ENCODE peak calls at places on chromosome 17, in six cellular contexts. H is CD4-positive, CD25-positive, alpha-beta regulatory T cell; O is NCI-H1092; A is NCI-H2081; L is stimulated activated CD8-positive, alpha-beta memory T cell treated with anti-CD3 and anti-CD28 coated beads, Interleukin-7, amount 100 ng/mL, for 24 hours; X is germinal center. W is an unnamed sample.

GRCh38 chr17:72122336-72122667 is 1.5 kb downstream of the SOX9 start:
- DNase-seq in H (no peak), O (no peak), A (no peak), L (no peak), X (no peak), W (no peak)

GRCh38 chr17:27513849-27514248 is 57.6 kb downstream of the KSR1 start:
- DNase-seq in H (no peak), O (no peak), A (no peak), L (no peak), X (no peak), W (no peak)

GRCh38 chr17:7253082-7253481 is 1.1 kb downstream of the ELP5 start:
- DNase-seq in H (no peak), O (no peak), A (no peak), L (no peak), X (no peak), W (peak)

GRCh38 chr17:61833536-61834203 is 29.7 kb downstream of the BRIP1 start:
- DNase-seq in H (no peak), O (no peak), A (no peak), L (no peak), X (no peak), W (no peak)

GRCh38 chr17:2709173-2709661 is 2.3 kb downstream of the CLUH start:
- DNase-seq in H (no peak), O (no peak), A (no peak), L (no peak), X (peak), W (no peak)

GRCh38 chr17:1470071-1470773 is 14.2 kb upstream of the CRK start:
- DNase-seq in H (no peak), O (no peak), A (no peak), L (no peak), X (no peak), W (no peak)

GRCh38 chr17:17098426-17099035 is 56.3 kb downstream of the MPRIP start:
- DNase-seq in H (no peak), O (no peak), A (no peak), L (no peak), X (no peak), W (no peak)

GRCh38 chr17:40323731-40324650 is 15.0 kb downstream of the RARA start:
- DNase-seq in H (peak), O (no peak), A (no peak), L (no peak), X (peak), W (peak)

GRCh38 chr17:35875439-35876139 is 4.6 kb downstream of the CCL5 start:
- DNase-seq in H (no peak), O (no peak), A (no peak), L (no peak), X (no peak), W (no peak)

GRCh38 chr17:28953444-28954118 is 2.3 kb upstream of the PHF12 start:
- DNase-seq in H (peak), O (no peak), A (no peak), L (peak), X (peak), W (peak)

GRCh38 chr17:81189670-81190530 is 23.9 kb upstream of the AATK start:
- DNase-seq in H (no peak), O (no peak), A (no peak), L (no peak), X (no peak), W (no peak)

GRCh38 chr17:77501101-77501566 is 360.4 kb downstream of the SEC14L1 start:
- DNase-seq in H (no peak), O (no peak), A (no peak), L (no peak), X (no peak), W (no peak)

GRCh38 chr17:82791532-82791931 is 39.7 kb downstream of the TBCD start:
- DNase-seq in H (no peak), O (no peak), A (no peak), L (no peak), X (no peak), W (no peak)

GRCh38 chr17:29042679-29043538 is at the start of gene PIPOX:
- DNase-seq in H (no peak), O (peak), A (peak), L (no peak), X (peak), W (peak)

GRCh38 chr17:80129006-80129565 is 17.8 kb downstream of the EIF4A3 start:
- DNase-seq in H (no peak), O (no peak), A (no peak), L (no peak), X (no peak), W (no peak)

GRCh38 chr17:63136381-63137012 is 170.5 kb downstream of the TANC2 start:
- DNase-seq in H (no peak), O (no peak), A (no peak), L (no peak), X (no peak), W (no peak)

GRCh38 chr17:65100316-65101140 is 36.6 kb upstream of the RGS9 start:
- DNase-seq in H (peak), O (peak), A (peak), L (peak), X (peak), W (peak)

GRCh38 chr17:31533546-31534155 is 142.2 kb downstream of the RAB11FIP4 start:
- DNase-seq in H (no peak), O (peak), A (peak), L (no peak), X (peak), W (peak)

GRCh38 chr17:16215002-16215272 is 397 bp downstream of the NCOR1 start:
- DNase-seq in H (no peak), O (no peak), A (peak), L (no peak), X (no peak), W (peak)

GRCh38 chr17:4167786-4168185 is 24.8 kb downstream of the CYB5D2 start:
- DNase-seq in H (no peak), O (no peak), A (no peak), L (no peak), X (no peak), W (no peak)

GRCh38 chr17:2904135-2904534 is 107.9 kb downstream of the RAP1GAP2 start:
- DNase-seq in H (no peak), O (no peak), A (no peak), L (no peak), X (no peak), W (no peak)